ENCODE peak calls at places on chromosome 6, in four cellular contexts. I is psoas muscle, L is H9, A is tibial artery. P is an unnamed sample.
A peak's percentile ranks its signal among the peaks of the same experiment; 100 is the strongest.

GRCh38 chr6:97215157-97215769 is 67.8 kb downstream of the MMS22L start:
- DNase-seq in I (no peak), L (peak; percentile 37), A (no peak), P (no peak)

GRCh38 chr6:139587469-139587868 is 213.0 kb upstream of the CITED2 start:
- DNase-seq in I (no peak), L (no peak), A (no peak), P (no peak)

GRCh38 chr6:32198866-32199265 is 6.4 kb upstream of the GPSM3 start:
- DNase-seq in I (no peak), L (no peak), A (peak; percentile 65), P (no peak)

GRCh38 chr6:139135578-139136545 is 982 bp downstream of the HECA start:
- DNase-seq in I (peak; percentile 84), L (no peak), A (peak; percentile 79), P (peak; percentile 73)

GRCh38 chr6:163826668-163827067 is 412.1 kb downstream of the QKI start:
- DNase-seq in I (no peak), L (no peak), A (no peak), P (no peak)

GRCh38 chr6:122998403-122998965 is 2.4 kb downstream of the CLVS2 start:
- DNase-seq in I (no peak), L (no peak), A (no peak), P (no peak)

GRCh38 chr6:1624848-1625341 is 15.2 kb downstream of the FOXC1 start:
- DNase-seq in I (peak; percentile 58), L (no peak), A (peak; percentile 81), P (peak; percentile 39)

GRCh38 chr6:46325561-46326525 is 155.1 kb upstream of the ENPP5 start:
- DNase-seq in I (peak; percentile 45), L (no peak), A (no peak), P (peak; percentile 25)

GRCh38 chr6:148945311-148946021 is 198.6 kb downstream of the UST start:
- DNase-seq in I (no peak), L (no peak), A (no peak), P (no peak)

GRCh38 chr6:148251286-148251685 is 91.4 kb upstream of the SASH1 start:
- DNase-seq in I (no peak), L (no peak), A (no peak), P (no peak)

GRCh38 chr6:122178988-122179387 is 220.5 kb upstream of the HSF2 start:
- DNase-seq in I (no peak), L (no peak), A (no peak), P (no peak)

GRCh38 chr6:127641905-127642304 is 64.9 kb downstream of the C6orf58 start:
- DNase-seq in I (no peak), L (peak; percentile 65), A (no peak), P (no peak)

GRCh38 chr6:39777218-39777617 is 15.0 kb upstream of the DAAM2 start:
- DNase-seq in I (no peak), L (no peak), A (no peak), P (no peak)

GRCh38 chr6:133447924-133448323 is 206.8 kb downstream of the EYA4 start:
- DNase-seq in I (no peak), L (no peak), A (no peak), P (no peak)

GRCh38 chr6:167856999-167857660 is 30.4 kb downstream of the AFDN start:
- DNase-seq in I (no peak), L (no peak), A (no peak), P (no peak)

GRCh38 chr6:30879684-30880427 is 4.5 kb upstream of the DDR1 start:
- DNase-seq in I (no peak), L (no peak), A (no peak), P (no peak)

GRCh38 chr6:136517002-136517401 is 33.2 kb downstream of the MAP7 start:
- DNase-seq in I (no peak), L (no peak), A (no peak), P (no peak)

GRCh38 chr6:10196090-10196489 is 218.8 kb downstream of the TFAP2A start:
- DNase-seq in I (no peak), L (no peak), A (no peak), P (no peak)

GRCh38 chr6:134750669-134751068 is 199.2 kb downstream of the ALDH8A1 start:
- DNase-seq in I (no peak), L (no peak), A (no peak), P (no peak)

GRCh38 chr6:41917528-41917927 is 3.4 kb downstream of the MED20 start:
- DNase-seq in I (no peak), L (no peak), A (no peak), P (no peak)

GRCh38 chr6:105994522-105995402 is 91.4 kb upstream of the PRDM1 start:
- DNase-seq in I (peak; percentile 80), L (peak; percentile 72), A (no peak), P (peak; percentile 34)

GRCh38 chr6:44073612-44074382 is 53.5 kb downstream of the MRPL14 start:
- DNase-seq in I (no peak), L (peak; percentile 65), A (no peak), P (no peak)

GRCh38 chr6:16602035-16602434 is 159.2 kb downstream of the ATXN1 start:
- DNase-seq in I (no peak), L (no peak), A (no peak), P (no peak)

GRCh38 chr6:30885999-30886896 is 1.9 kb downstream of the DDR1 start:
- DNase-seq in I (peak; percentile 84), L (peak; percentile 95), A (peak; percentile 77), P (peak; percentile 46)

GRCh38 chr6:52253494-52253893 is 9.2 kb upstream of the IL17F start:
- DNase-seq in I (no peak), L (no peak), A (no peak), P (no peak)

GRCh38 chr6:89348372-89348771 is 4.2 kb downstream of the UBE2J1 start:
- DNase-seq in I (no peak), L (no peak), A (no peak), P (no peak)

GRCh38 chr6:166023273-166023989 is 144.2 kb downstream of the TBXT start:
- DNase-seq in I (no peak), L (no peak), A (no peak), P (no peak)

GRCh38 chr6:166024252-166024651 is 143.4 kb downstream of the TBXT start:
- DNase-seq in I (no peak), L (no peak), A (no peak), P (no peak)

GRCh38 chr6:166026586-166027126 is 141.0 kb downstream of the TBXT start:
- DNase-seq in I (no peak), L (no peak), A (no peak), P (peak; percentile 48)

GRCh38 chr6:166027761-166028160 is 139.9 kb downstream of the TBXT start:
- DNase-seq in I (no peak), L (no peak), A (no peak), P (no peak)

GRCh38 chr6:166025149-166025898 is 142.3 kb downstream of the TBXT start:
- DNase-seq in I (no peak), L (no peak), A (no peak), P (peak; percentile 39)
- H3K27ac ChIP-seq in I (no peak overlapping the region), L (no peak overlapping the region), A (no peak overlapping the region), P (no peak overlapping the region)

GRCh38 chr6:22455378-22455777 is 114.0 kb upstream of the HDGFL1 start:
- DNase-seq in I (no peak), L (no peak), A (no peak), P (no peak)

GRCh38 chr6:22457986-22458385 is 111.4 kb upstream of the HDGFL1 start:
- DNase-seq in I (no peak), L (no peak), A (no peak), P (no peak)
- H3K9me3 ChIP-seq in I (no peaks in the 10 kb centered on the region), L (no peaks in the 10 kb centered on the region), A (no peaks in the 10 kb centered on the region), P (no peaks in the 10 kb centered on the region)

DNA sequence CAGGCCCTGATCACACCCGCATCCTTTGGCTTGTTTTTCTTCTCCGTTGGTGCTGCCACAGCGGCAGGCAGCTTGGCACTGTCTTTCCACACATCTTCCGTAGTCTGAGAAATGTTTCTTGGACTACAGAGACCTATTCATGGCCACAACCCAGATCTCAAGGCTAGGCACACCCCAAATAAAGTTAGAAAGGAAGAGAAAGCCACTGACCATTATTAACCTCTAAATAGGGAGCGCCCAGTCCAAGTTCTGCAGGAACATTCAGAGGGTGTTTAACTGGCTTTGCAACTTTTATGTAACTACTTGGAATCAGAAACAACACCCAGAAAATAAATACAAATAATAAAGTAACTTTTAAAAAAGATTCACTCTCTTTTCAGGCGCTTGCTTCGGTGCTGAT is 124.8 kb upstream of the NEDD9 start:
- DNase-seq in I (no peak), L (no peak), A (no peak), P (no peak)
- H3K27ac ChIP-seq in I (peak overlapping the region; percentile 59), L (no peak overlapping the region), A (peak overlapping the region; percentile 42), P (peak overlapping the region; percentile 89)

DNA sequence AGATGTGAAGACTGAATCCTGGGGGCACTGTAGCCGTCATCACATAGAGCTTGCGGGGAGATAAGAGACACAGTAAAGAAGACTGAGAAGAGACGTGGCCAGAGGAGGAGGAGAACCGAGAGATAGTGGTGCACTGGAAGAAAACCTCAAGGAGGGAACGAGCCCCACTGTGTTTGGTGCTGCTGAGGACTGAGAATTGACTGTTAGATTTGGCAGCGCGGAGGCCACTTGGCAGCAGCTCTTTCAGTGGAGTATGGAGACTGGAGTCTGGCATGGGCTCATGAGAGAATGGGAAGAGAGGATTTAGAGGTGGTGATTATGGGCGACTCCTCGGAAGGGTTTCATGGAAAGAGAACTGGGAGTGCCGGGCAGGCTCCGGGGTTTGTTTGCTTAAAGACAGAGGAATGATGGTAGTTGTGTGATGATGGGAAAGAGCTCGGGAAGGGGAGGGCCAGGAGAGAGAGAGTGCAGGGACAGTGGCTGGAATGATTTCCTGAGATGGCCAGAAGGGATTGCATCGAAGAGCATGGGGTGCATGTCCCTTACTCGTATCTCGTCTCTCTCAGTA is 18.0 kb downstream of the CDYL start:
- DNase-seq in I (no peak), L (no peak), A (no peak), P (peak; percentile 56)
- H3K9me3 ChIP-seq in I (no peaks in the 10 kb centered on the region), L (no peaks in the 10 kb centered on the region), A (no peaks in the 10 kb centered on the region), P (no peaks in the 10 kb centered on the region)